ENCODE peak calls at places on chromosomes 13 and 19, in four cellular contexts. A is psoas muscle; I is activated CD4-positive, CD25-positive, alpha-beta regulatory T cell treated with anti-CD3 and anti-CD28 coated beads, Interleukin-2, amount 50 U/mL, for 24 hours; W is stimulated activated naive B cell treated with anti-CD40 and anti-IgM and Interleukin-4, amounts not matched to agents 10 μg/mL and 1 μg/mL and 100 μg/mL, for 72 hours. F is an unnamed sample.
A peak's percentile ranks its signal among the peaks of the same experiment; 100 is the strongest.

GRCh38 chr13:111203742-111204386 is 88.8 kb downstream of the ARHGEF7 start:
- ATAC-seq in A (peak; percentile 24), I (no peak), W (no peak), F (peak; percentile 63)

GRCh38 chr19:6056801-6057650 is 53.3 kb downstream of the RFX2 start:
- ATAC-seq in A (peak; percentile 95), I (no peak), W (no peak), F (no peak)

GRCh38 chr13:93446256-93446655 is 219.6 kb downstream of the GPC6 start:
- ATAC-seq in A (no peak), I (no peak), W (no peak), F (no peak)

GRCh38 chr13:93620366-93620765 is 393.8 kb downstream of the GPC6 start:
- ATAC-seq in A (no peak), I (no peak), W (no peak), F (no peak)

GRCh38 chr19:32498641-32499200 is 82.3 kb upstream of the PDCD5 start:
- ATAC-seq in A (no peak), I (no peak), W (no peak), F (no peak)

GRCh38 chr19:8592231-8593009 is 15.2 kb upstream of the MYO1F start:
- ATAC-seq in A (peak; percentile 83), I (peak; percentile 88), W (peak; percentile 81), F (peak; percentile 32)

GRCh38 chr13:73754727-73755292 is 379.4 kb downstream of the KLF12 start:
- ATAC-seq in A (peak; percentile 67), I (no peak), W (no peak), F (no peak)

GRCh38 chr13:97566907-97567306 is 132.9 kb downstream of the RAP2A start:
- ATAC-seq in A (no peak), I (no peak), W (no peak), F (no peak)

GRCh38 chr19:54312436-54313362 is at the start of gene LILRA5:
- ATAC-seq in A (no peak), I (no peak), W (peak; percentile 99), F (peak; percentile 91)